ENCODE peak calls at places on chromosomes 12 and 14, in four cellular contexts. H is astrocyte of the cerebellum, Q is left ventricle myocardium inferior, S is HCT116. W is an unnamed sample.

GRCh38 chr12:108560321-108560721 is 652 bp downstream of the SART3 start:
- DNase-seq in S (no peak), Q (no peak), H (no peak), W (no peak)

GRCh38 chr12:121287267-121287954 is 9.1 kb downstream of the CAMKK2 start:
- DNase-seq in Q (no peak), H (no peak), S (no peak), W (no peak)

GRCh38 chr14:81889529-81889928 is 355.9 kb upstream of the SEL1L start:
- DNase-seq in H (no peak), Q (no peak), S (no peak), W (no peak)

GRCh38 chr14:59346329-59346728 is 118.9 kb downstream of the GPR135 start:
- DNase-seq in H (no peak), Q (no peak), S (no peak), W (no peak)

GRCh38 chr12:43291516-43291915 is 260.5 kb downstream of the ADAMTS20 start:
- DNase-seq in Q (no peak), H (no peak), S (no peak), W (no peak)

GRCh38 chr12:22631863-22632463 is 7.0 kb downstream of the ETNK1 start:
- DNase-seq in S (no peak), Q (no peak), H (no peak), W (no peak)

GRCh38 chr14:71754422-71755095 is 177.7 kb upstream of the RGS6 start:
- DNase-seq in S (peak), H (no peak), Q (no peak), W (no peak)

GRCh38 chr14:94045563-94046345 is 19.6 kb downstream of the OTUB2 start:
- DNase-seq in Q (no peak), H (no peak), S (no peak), W (no peak)

GRCh38 chr12:54141534-54142475 is 47.0 kb downstream of the SMUG1 start:
- DNase-seq in S (no peak), Q (no peak), H (no peak), W (peak)

GRCh38 chr12:3655331-3655900 is 97.5 kb downstream of the CRACR2A start:
- DNase-seq in S (no peak), H (no peak), Q (no peak), W (no peak)

GRCh38 chr14:77660754-77661153 is 44.3 kb upstream of the SPTLC2 start:
- DNase-seq in Q (no peak), H (no peak), S (no peak), W (no peak)
- H3K4me3 ChIP-seq in Q (no peak), H (peak), S (no peak), W (no peak)

GRCh38 chr14:75279739-75280447 is 1.3 kb downstream of the FOS start:
- DNase-seq in H (no peak), S (no peak), Q (peak), W (no peak)

GRCh38 chr14:75280448-75280830 is 1.8 kb downstream of the FOS start:
- DNase-seq in S (no peak), H (no peak), Q (no peak), W (no peak)

GRCh38 chr14:75282166-75282547 is 3.5 kb downstream of the FOS start:
- DNase-seq in S (no peak), Q (no peak), H (no peak), W (no peak)

GRCh38 chr14:75281691-75282000 is 3.0 kb downstream of the FOS start:
- DNase-seq in S (no peak), H (no peak), Q (no peak), W (no peak)

DNA sequence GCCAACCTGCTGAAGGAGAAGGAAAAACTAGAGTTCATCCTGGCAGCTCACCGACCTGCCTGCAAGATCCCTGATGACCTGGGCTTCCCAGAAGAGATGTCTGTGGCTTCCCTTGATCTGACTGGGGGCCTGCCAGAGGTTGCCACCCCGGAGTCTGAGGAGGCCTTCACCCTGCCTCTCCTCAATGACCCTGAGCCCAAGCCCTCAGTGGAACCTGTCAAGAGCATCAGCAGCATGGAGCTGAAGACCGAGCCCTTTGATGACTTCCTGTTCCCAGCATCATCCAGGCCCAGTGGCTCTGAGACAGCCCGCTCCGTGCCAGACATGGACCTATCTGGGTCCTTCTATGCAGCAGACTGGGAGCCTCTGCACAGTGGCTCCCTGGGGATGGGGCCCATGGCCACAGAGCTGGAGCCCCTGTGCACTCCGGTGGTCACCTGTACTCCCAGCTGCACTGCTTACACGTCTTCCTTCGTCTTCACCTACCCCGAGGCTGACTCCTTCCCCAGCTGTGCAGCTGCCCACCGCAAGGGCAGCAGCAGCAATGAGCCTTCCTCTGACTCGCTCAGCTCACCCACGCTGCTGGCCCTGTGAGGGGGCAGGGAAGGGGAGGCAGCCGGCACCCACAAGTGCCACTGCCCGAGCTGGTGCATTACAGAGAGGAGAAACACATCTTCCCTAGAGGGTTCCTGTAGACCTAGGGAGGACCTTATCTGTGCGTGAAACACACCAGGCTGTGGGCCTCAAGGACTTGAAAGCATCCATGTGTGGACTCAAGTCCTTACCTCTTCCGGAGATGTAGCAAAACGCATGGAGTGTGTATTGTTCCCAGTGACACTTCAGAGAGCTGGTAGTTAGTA is 2.4 kb downstream of the FOS start:
- DNase-seq in H (no peak), Q (no peak), S (no peak), W (no peak)
- H3K4me3 ChIP-seq in H (peak), Q (peak), S (no peak), W (no peak)

DNA sequence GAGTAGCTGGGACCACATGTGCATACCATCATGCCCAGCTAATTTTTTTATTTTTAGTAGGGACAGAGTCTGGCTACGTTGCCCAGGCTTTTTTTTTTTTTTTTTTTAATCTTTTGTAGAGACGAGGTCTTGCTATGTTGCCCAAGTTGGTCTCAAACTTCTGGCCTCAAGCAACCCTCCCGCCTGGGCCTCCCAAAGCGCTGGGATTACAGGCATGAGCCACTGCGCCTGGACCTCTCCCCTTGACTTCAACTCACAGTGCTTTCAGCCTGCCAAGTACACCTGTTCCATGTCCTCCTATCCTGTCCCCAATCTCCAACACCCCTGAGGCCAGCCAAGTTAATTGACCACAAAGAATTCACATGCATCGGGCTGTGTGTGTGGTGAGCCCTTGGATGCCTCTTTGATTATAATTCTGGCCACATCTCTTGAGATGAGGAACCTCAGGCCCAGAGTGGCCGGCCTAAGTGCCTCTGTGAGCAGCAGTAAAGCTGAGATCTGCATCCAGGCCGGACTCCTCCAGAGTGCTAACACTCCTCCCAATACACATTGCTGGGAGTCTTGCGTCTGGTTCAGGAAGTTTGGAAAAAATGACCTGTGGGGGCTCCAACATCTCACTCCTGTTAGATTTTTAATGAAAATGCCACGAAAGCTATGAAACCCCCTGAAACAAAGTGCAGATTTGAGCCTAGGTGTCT is 6.8 kb downstream of the RAB35 start:
- DNase-seq in S (no peak), H (no peak), Q (no peak), W (no peak)
- H3K4me3 ChIP-seq in S (no peak), H (no peak), Q (no peak), W (no peak)

DNA sequence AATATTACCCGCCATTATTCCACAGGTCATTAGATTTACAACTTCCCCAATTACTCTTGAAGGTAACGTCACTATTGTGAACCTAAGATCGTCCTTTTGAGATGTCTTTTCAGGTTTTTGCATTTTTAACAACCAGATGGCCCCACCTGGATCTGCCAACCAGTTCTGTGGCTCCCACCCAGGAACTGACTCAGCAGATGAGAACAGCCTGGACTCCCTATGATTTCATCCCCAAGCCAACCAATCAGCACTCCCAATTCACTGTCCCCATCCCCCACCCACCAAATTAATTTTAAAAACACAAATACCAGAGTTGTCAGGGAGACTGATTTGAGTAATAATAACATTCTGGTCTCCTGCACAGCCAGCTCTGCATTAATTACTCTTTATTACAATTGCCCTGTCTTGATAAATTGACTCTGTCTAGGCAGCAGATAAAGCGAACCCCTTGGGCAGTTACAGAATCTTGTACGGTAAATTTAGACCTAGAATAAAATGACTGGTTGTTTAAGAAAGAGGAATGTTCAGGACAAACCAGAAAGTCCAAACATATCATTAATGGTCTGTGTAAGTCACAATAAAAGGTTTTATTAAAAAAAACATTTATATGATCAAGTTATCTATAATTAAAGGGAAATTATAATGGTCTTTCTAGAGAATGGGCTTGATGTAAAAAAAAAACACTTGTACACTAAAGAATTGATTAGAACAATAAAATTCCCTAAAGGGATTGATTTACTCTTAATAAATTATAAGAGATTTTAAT is 55.8 kb downstream of the COX16 start:
- DNase-seq in S (no peak), Q (no peak), H (no peak), W (no peak)
- H3K4me3 ChIP-seq in S (no peak), Q (no peak), H (no peak), W (no peak)

GRCh38 chr14:77406086-77406485 is 17.2 kb downstream of the NOXRED1 start:
- DNase-seq in H (no peak), Q (no peak), S (no peak), W (no peak)

GRCh38 chr14:77403798-77404197 is 19.5 kb downstream of the NOXRED1 start:
- DNase-seq in S (no peak), H (no peak), Q (no peak), W (no peak)

GRCh38 chr14:77407158-77407557 is 16.2 kb downstream of the NOXRED1 start:
- DNase-seq in Q (no peak), S (no peak), H (no peak), W (no peak)

GRCh38 chr14:77409131-77409533 is 14.2 kb downstream of the NOXRED1 start:
- DNase-seq in S (peak), Q (no peak), H (no peak), W (no peak)

DNA sequence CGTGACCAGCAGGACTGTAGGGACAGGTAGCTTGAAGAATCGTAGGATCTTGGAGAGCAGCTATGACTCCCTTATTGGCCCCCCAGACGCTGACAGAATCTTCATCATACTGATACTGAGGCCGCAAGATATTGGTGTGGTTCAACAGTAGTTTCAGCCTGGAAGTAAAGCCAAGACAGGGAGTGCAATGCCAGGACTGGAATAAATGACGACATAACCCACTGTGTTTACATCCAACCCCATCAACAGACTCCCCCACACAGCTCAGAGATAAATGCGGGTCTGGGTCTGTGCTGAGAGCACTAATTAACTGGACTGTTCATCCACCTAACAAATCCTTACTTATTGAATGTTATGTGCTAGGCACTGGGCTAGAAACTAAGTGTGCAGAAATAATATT is 16.6 kb downstream of the NOXRED1 start:
- DNase-seq in H (no peak), S (no peak), Q (no peak), W (no peak)
- H3K4me3 ChIP-seq in H (no peak), S (no peak), Q (no peak), W (no peak)

GRCh38 chr14:98999901-99000300 is 272.1 kb downstream of the BCL11B start:
- DNase-seq in Q (no peak), H (no peak), S (no peak), W (no peak)

GRCh38 chr14:99006271-99006670 is 265.7 kb downstream of the BCL11B start:
- DNase-seq in S (no peak), Q (no peak), H (no peak), W (no peak)

GRCh38 chr14:99004112-99004511 is 267.9 kb downstream of the BCL11B start:
- DNase-seq in Q (no peak), H (no peak), S (no peak), W (no peak)

GRCh38 chr14:99001241-99001640 is 270.8 kb downstream of the BCL11B start:
- DNase-seq in S (no peak), Q (no peak), H (no peak), W (no peak)

DNA sequence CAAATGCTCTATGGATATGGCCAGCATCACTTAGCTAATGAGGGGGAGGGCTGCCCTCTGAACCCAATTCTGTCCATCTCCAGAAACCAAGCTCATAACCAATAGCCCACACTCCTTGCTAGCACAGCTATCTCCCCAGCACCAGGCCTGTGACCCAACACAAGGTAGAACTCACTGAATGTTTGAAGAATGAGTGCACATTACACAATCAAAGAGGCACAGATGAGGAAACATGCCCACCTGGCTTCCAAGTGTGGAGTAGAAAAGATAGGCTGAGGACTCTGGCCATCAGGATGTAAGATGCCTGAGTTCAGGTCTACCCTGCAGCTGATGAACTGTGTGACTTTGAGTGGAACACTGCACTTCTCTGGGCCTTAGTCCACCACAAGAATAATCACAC is 268.4 kb downstream of the BCL11B start:
- DNase-seq in Q (no peak), H (no peak), S (no peak), W (no peak)
- H3K4me3 ChIP-seq in Q (no peak), H (no peak), S (no peak), W (no peak)

GRCh38 chr14:68843471-68844209 is 50.8 kb upstream of the ZFP36L1 start:
- DNase-seq in H (peak), S (peak), Q (peak), W (no peak)
- H3K4me3 ChIP-seq in H (peak), S (peak), Q (peak), W (no peak)

GRCh38 chr14:24234095-24235020 is 1.6 kb downstream of the GMPR2 start:
- DNase-seq in Q (no peak), S (no peak), H (no peak), W (no peak)
- H3K4me3 ChIP-seq in Q (no peak), S (no peak), H (no peak), W (no peak)

GRCh38 chr12:131786331-131786730 is 41.9 kb upstream of the MMP17 start:
- DNase-seq in H (no peak), Q (no peak), S (no peak), W (no peak)

GRCh38 chr12:131785763-131786330 is 42.3 kb upstream of the MMP17 start:
- DNase-seq in H (no peak), Q (no peak), S (no peak), W (no peak)

GRCh38 chr12:131784909-131785762 is 43.1 kb upstream of the MMP17 start:
- DNase-seq in S (no peak), H (peak), Q (no peak), W (no peak)

GRCh38 chr12:131782061-131782460 is 46.1 kb upstream of the MMP17 start:
- DNase-seq in Q (no peak), S (no peak), H (no peak), W (no peak)

DNA sequence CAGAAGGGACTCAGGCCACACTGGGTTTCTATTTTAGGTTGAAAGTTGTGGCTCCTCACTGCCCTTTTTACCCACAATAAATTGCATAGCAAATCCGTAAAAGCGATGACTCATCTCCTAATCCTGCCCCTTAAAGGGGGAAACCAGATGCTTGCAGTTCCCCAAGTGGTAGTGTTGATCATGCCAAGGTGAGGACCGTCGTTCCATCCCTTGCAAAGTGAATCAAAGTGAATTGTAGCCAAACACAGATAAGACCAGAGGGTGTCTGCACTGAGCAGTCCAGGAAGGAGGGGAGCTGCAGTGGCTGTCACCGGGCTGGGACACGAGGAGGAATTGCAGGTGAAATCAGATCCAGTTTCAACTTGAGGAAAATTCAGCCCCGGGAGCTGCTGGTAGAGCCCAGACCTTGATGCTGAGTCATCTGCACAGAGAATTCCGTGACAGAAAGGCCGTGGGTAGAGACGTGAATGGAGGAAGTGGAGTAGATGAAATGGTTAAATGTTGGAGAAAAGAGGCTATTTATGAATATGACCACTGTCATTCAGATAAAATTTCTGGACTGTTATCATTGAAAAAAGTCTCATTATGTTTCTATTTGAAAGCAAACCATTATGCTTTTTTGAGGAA is 44.2 kb upstream of the MMP17 start:
- DNase-seq in H (peak), Q (no peak), S (peak), W (peak)
- H3K4me3 ChIP-seq in H (peak), Q (no peak), S (peak), W (peak)

DNA sequence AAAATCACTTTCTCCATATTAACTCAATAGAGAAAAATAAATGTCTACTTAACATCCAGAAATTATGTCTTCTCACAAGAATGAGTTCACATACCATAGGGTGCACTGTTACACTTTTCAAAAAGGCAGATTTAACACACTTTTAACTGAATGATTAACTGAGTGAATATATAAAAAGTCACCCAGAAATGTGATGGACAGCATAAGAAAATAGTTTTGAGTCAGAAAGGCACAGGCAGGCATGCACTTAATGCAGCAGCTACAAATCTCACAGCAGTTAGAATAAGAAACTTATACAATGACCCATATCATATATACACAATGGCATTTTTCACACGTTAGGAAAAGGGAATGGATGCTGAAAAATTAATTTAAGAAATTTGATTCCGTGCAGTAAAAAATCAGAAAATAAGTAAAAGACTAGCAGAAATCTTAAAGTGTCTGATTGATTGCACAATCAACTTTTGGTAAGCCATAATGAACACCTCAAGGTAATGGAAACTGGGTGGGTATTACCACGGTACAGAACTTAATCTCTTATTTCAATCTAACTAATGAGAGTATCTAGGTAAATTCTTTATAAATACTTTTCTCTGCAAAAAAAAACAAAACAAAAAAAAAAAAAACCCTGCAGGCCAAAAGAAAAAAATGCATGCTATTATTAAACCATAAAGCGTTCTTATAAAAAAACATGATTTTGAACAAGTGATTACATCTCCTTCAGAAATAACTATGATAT is 3.5 kb downstream of the MED13L start:
- DNase-seq in H (no peak), S (no peak), Q (no peak), W (no peak)
- H3K4me3 ChIP-seq in H (no peak), S (no peak), Q (peak), W (no peak)

W was measured in AG04449.